ENCODE peak calls at places on chromosomes 6 and 20, in ten cellular contexts. One of them, this sample, is unnamed.

GRCh38 chr6:93376026-93376540 is 43.3 kb downstream of the EPHA7 start:
- DNase-seq in fibroblast of the aortic adventitia: no peak
- DNase-seq in GM23338: no peak
- DNase-seq in cardiac fibroblast: no peak
- DNase-seq in AG09319: no peak
- DNase-seq in progenitor cell of endocrine pancreas: no peak
- DNase-seq in MCF 10A: no peak
- DNase-seq in astrocyte of the cerebellum: no peak
- DNase-seq in substantia nigra: no peak
- DNase-seq in activated naive CD4-positive, alpha-beta T cell treated with Interleukin-2 at 50 U/mL for 16 hours: no peak
- DNase-seq in this sample: no peak

GRCh38 chr20:23145281-23145700 is 59.2 kb upstream of the CD93 start:
- DNase-seq in fibroblast of the aortic adventitia: peak
- DNase-seq in GM23338: no peak
- DNase-seq in cardiac fibroblast: peak
- DNase-seq in AG09319: peak
- DNase-seq in progenitor cell of endocrine pancreas: no peak
- DNase-seq in MCF 10A: peak
- DNase-seq in astrocyte of the cerebellum: peak
- DNase-seq in substantia nigra: no peak
- DNase-seq in activated naive CD4-positive, alpha-beta T cell treated with Interleukin-2 at 50 U/mL for 16 hours: no peak
- DNase-seq in this sample: no peak

GRCh38 chr20:56362833-56363413 is 4.1 kb downstream of the FAM210B start:
- DNase-seq in fibroblast of the aortic adventitia: no peak
- DNase-seq in GM23338: peak
- DNase-seq in cardiac fibroblast: no peak
- DNase-seq in AG09319: no peak
- DNase-seq in progenitor cell of endocrine pancreas: no peak
- DNase-seq in MCF 10A: no peak
- DNase-seq in astrocyte of the cerebellum: no peak
- DNase-seq in substantia nigra: no peak
- DNase-seq in activated naive CD4-positive, alpha-beta T cell treated with Interleukin-2 at 50 U/mL for 16 hours: no peak
- DNase-seq in this sample: no peak

GRCh38 chr6:106599440-106599839 is 29.9 kb downstream of the RTN4IP1 start:
- DNase-seq in fibroblast of the aortic adventitia: no peak
- DNase-seq in GM23338: no peak
- DNase-seq in cardiac fibroblast: no peak
- DNase-seq in AG09319: no peak
- DNase-seq in progenitor cell of endocrine pancreas: no peak
- DNase-seq in MCF 10A: no peak
- DNase-seq in astrocyte of the cerebellum: no peak
- DNase-seq in substantia nigra: no peak
- DNase-seq in activated naive CD4-positive, alpha-beta T cell treated with Interleukin-2 at 50 U/mL for 16 hours: no peak
- DNase-seq in this sample: no peak

GRCh38 chr20:52953020-52953419 is 19.1 kb upstream of the TSHZ2 start:
- DNase-seq in fibroblast of the aortic adventitia: no peak
- DNase-seq in GM23338: no peak
- DNase-seq in cardiac fibroblast: no peak
- DNase-seq in AG09319: no peak
- DNase-seq in progenitor cell of endocrine pancreas: no peak
- DNase-seq in MCF 10A: no peak
- DNase-seq in astrocyte of the cerebellum: no peak
- DNase-seq in substantia nigra: no peak
- DNase-seq in activated naive CD4-positive, alpha-beta T cell treated with Interleukin-2 at 50 U/mL for 16 hours: no peak
- DNase-seq in this sample: no peak

GRCh38 chr6:30074331-30075093 is 1.1 kb downstream of the RNF39 start:
- DNase-seq in fibroblast of the aortic adventitia: no peak
- DNase-seq in GM23338: peak
- DNase-seq in cardiac fibroblast: no peak
- DNase-seq in AG09319: no peak
- DNase-seq in progenitor cell of endocrine pancreas: no peak
- DNase-seq in MCF 10A: peak
- DNase-seq in astrocyte of the cerebellum: no peak
- DNase-seq in substantia nigra: no peak
- DNase-seq in activated naive CD4-positive, alpha-beta T cell treated with Interleukin-2 at 50 U/mL for 16 hours: no peak
- DNase-seq in this sample: no peak

GRCh38 chr20:10596726-10597125 is 77.1 kb downstream of the JAG1 start:
- DNase-seq in fibroblast of the aortic adventitia: peak
- DNase-seq in GM23338: no peak
- DNase-seq in cardiac fibroblast: peak
- DNase-seq in AG09319: peak
- DNase-seq in progenitor cell of endocrine pancreas: no peak
- DNase-seq in MCF 10A: peak
- DNase-seq in astrocyte of the cerebellum: no peak
- DNase-seq in substantia nigra: no peak
- DNase-seq in activated naive CD4-positive, alpha-beta T cell treated with Interleukin-2 at 50 U/mL for 16 hours: no peak
- DNase-seq in this sample: peak

GRCh38 chr6:144415835-144416237 is 130.7 kb downstream of the UTRN start:
- DNase-seq in fibroblast of the aortic adventitia: peak
- DNase-seq in GM23338: no peak
- DNase-seq in cardiac fibroblast: peak
- DNase-seq in AG09319: no peak
- DNase-seq in progenitor cell of endocrine pancreas: no peak
- DNase-seq in MCF 10A: peak
- DNase-seq in astrocyte of the cerebellum: no peak
- DNase-seq in substantia nigra: no peak
- DNase-seq in activated naive CD4-positive, alpha-beta T cell treated with Interleukin-2 at 50 U/mL for 16 hours: no peak
- DNase-seq in this sample: no peak

GRCh38 chr6:104788400-104788799 is 71.3 kb downstream of the HACE1 start:
- DNase-seq in fibroblast of the aortic adventitia: peak
- DNase-seq in GM23338: no peak
- DNase-seq in cardiac fibroblast: no peak
- DNase-seq in AG09319: no peak
- DNase-seq in progenitor cell of endocrine pancreas: no peak
- DNase-seq in MCF 10A: no peak
- DNase-seq in astrocyte of the cerebellum: no peak
- DNase-seq in substantia nigra: no peak
- DNase-seq in activated naive CD4-positive, alpha-beta T cell treated with Interleukin-2 at 50 U/mL for 16 hours: no peak
- DNase-seq in this sample: peak

GRCh38 chr20:10658051-10658823 is 15.6 kb downstream of the JAG1 start:
- DNase-seq in fibroblast of the aortic adventitia: no peak
- DNase-seq in GM23338: no peak
- DNase-seq in cardiac fibroblast: no peak
- DNase-seq in AG09319: no peak
- DNase-seq in progenitor cell of endocrine pancreas: no peak
- DNase-seq in MCF 10A: no peak
- DNase-seq in astrocyte of the cerebellum: no peak
- DNase-seq in substantia nigra: no peak
- DNase-seq in activated naive CD4-positive, alpha-beta T cell treated with Interleukin-2 at 50 U/mL for 16 hours: no peak
- DNase-seq in this sample: no peak

GRCh38 chr20:44467289-44467883 is 8.3 kb upstream of the TTPAL start:
- DNase-seq in fibroblast of the aortic adventitia: peak
- DNase-seq in GM23338: peak
- DNase-seq in cardiac fibroblast: peak
- DNase-seq in AG09319: no peak
- DNase-seq in progenitor cell of endocrine pancreas: no peak
- DNase-seq in MCF 10A: peak
- DNase-seq in astrocyte of the cerebellum: peak
- DNase-seq in substantia nigra: no peak
- DNase-seq in activated naive CD4-positive, alpha-beta T cell treated with Interleukin-2 at 50 U/mL for 16 hours: no peak
- DNase-seq in this sample: no peak

GRCh38 chr6:99613398-99613704 is 6.7 kb downstream of the PRDM13 start:
- DNase-seq in fibroblast of the aortic adventitia: no peak
- DNase-seq in GM23338: peak
- DNase-seq in cardiac fibroblast: peak
- DNase-seq in AG09319: no peak
- DNase-seq in progenitor cell of endocrine pancreas: no peak
- DNase-seq in MCF 10A: no peak
- DNase-seq in astrocyte of the cerebellum: no peak
- DNase-seq in substantia nigra: no peak
- DNase-seq in activated naive CD4-positive, alpha-beta T cell treated with Interleukin-2 at 50 U/mL for 16 hours: peak
- DNase-seq in this sample: peak

GRCh38 chr6:163711071-163711470 is 296.6 kb downstream of the QKI start:
- DNase-seq in fibroblast of the aortic adventitia: no peak
- DNase-seq in GM23338: no peak
- DNase-seq in cardiac fibroblast: no peak
- DNase-seq in AG09319: no peak
- DNase-seq in progenitor cell of endocrine pancreas: no peak
- DNase-seq in MCF 10A: no peak
- DNase-seq in astrocyte of the cerebellum: no peak
- DNase-seq in substantia nigra: no peak
- DNase-seq in activated naive CD4-positive, alpha-beta T cell treated with Interleukin-2 at 50 U/mL for 16 hours: no peak
- DNase-seq in this sample: no peak

GRCh38 chr20:1328680-1329330 is at the start of gene SDCBP2:
- DNase-seq in fibroblast of the aortic adventitia: no peak
- DNase-seq in GM23338: no peak
- DNase-seq in cardiac fibroblast: no peak
- DNase-seq in AG09319: no peak
- DNase-seq in progenitor cell of endocrine pancreas: no peak
- DNase-seq in MCF 10A: peak
- DNase-seq in astrocyte of the cerebellum: no peak
- DNase-seq in substantia nigra: no peak
- DNase-seq in activated naive CD4-positive, alpha-beta T cell treated with Interleukin-2 at 50 U/mL for 16 hours: no peak
- DNase-seq in this sample: no peak

GRCh38 chr6:42512498-42513042 is 51.3 kb upstream of the UBR2 start:
- DNase-seq in fibroblast of the aortic adventitia: no peak
- DNase-seq in GM23338: peak
- DNase-seq in cardiac fibroblast: no peak
- DNase-seq in AG09319: no peak
- DNase-seq in progenitor cell of endocrine pancreas: no peak
- DNase-seq in MCF 10A: no peak
- DNase-seq in astrocyte of the cerebellum: no peak
- DNase-seq in substantia nigra: no peak
- DNase-seq in activated naive CD4-positive, alpha-beta T cell treated with Interleukin-2 at 50 U/mL for 16 hours: no peak
- DNase-seq in this sample: peak

GRCh38 chr20:16476032-16476431 is 97.2 kb downstream of the KIF16B start:
- DNase-seq in fibroblast of the aortic adventitia: peak
- DNase-seq in GM23338: peak
- DNase-seq in cardiac fibroblast: peak
- DNase-seq in AG09319: no peak
- DNase-seq in progenitor cell of endocrine pancreas: no peak
- DNase-seq in MCF 10A: peak
- DNase-seq in astrocyte of the cerebellum: peak
- DNase-seq in substantia nigra: no peak
- DNase-seq in activated naive CD4-positive, alpha-beta T cell treated with Interleukin-2 at 50 U/mL for 16 hours: no peak
- DNase-seq in this sample: peak

GRCh38 chr20:56582557-56582956 is 46.5 kb upstream of the TFAP2C start:
- DNase-seq in fibroblast of the aortic adventitia: no peak
- DNase-seq in GM23338: no peak
- DNase-seq in cardiac fibroblast: no peak
- DNase-seq in AG09319: no peak
- DNase-seq in progenitor cell of endocrine pancreas: no peak
- DNase-seq in MCF 10A: no peak
- DNase-seq in astrocyte of the cerebellum: no peak
- DNase-seq in substantia nigra: no peak
- DNase-seq in activated naive CD4-positive, alpha-beta T cell treated with Interleukin-2 at 50 U/mL for 16 hours: no peak
- DNase-seq in this sample: peak

GRCh38 chr6:16108419-16108818 is 20.5 kb upstream of the MYLIP start:
- DNase-seq in fibroblast of the aortic adventitia: no peak
- DNase-seq in GM23338: no peak
- DNase-seq in cardiac fibroblast: no peak
- DNase-seq in AG09319: no peak
- DNase-seq in progenitor cell of endocrine pancreas: no peak
- DNase-seq in MCF 10A: no peak
- DNase-seq in astrocyte of the cerebellum: no peak
- DNase-seq in substantia nigra: no peak
- DNase-seq in activated naive CD4-positive, alpha-beta T cell treated with Interleukin-2 at 50 U/mL for 16 hours: no peak
- DNase-seq in this sample: no peak

GRCh38 chr20:8756410-8756809 is 312.5 kb upstream of the PLCB4 start:
- DNase-seq in fibroblast of the aortic adventitia: peak
- DNase-seq in GM23338: no peak
- DNase-seq in cardiac fibroblast: peak
- DNase-seq in AG09319: no peak
- DNase-seq in progenitor cell of endocrine pancreas: no peak
- DNase-seq in MCF 10A: peak
- DNase-seq in astrocyte of the cerebellum: peak
- DNase-seq in substantia nigra: no peak
- DNase-seq in activated naive CD4-positive, alpha-beta T cell treated with Interleukin-2 at 50 U/mL for 16 hours: no peak
- DNase-seq in this sample: peak

GRCh38 chr20:33162753-33163152 is 5.2 kb upstream of the BPIFA2 start:
- DNase-seq in fibroblast of the aortic adventitia: no peak
- DNase-seq in GM23338: no peak
- DNase-seq in cardiac fibroblast: no peak
- DNase-seq in AG09319: no peak
- DNase-seq in progenitor cell of endocrine pancreas: peak
- DNase-seq in MCF 10A: no peak
- DNase-seq in astrocyte of the cerebellum: no peak
- DNase-seq in substantia nigra: no peak
- DNase-seq in activated naive CD4-positive, alpha-beta T cell treated with Interleukin-2 at 50 U/mL for 16 hours: no peak
- DNase-seq in this sample: no peak

GRCh38 chr6:498795-499231 is 107.3 kb downstream of the IRF4 start:
- DNase-seq in fibroblast of the aortic adventitia: no peak
- DNase-seq in GM23338: no peak
- DNase-seq in cardiac fibroblast: no peak
- DNase-seq in AG09319: no peak
- DNase-seq in progenitor cell of endocrine pancreas: no peak
- DNase-seq in MCF 10A: no peak
- DNase-seq in astrocyte of the cerebellum: peak
- DNase-seq in substantia nigra: no peak
- DNase-seq in activated naive CD4-positive, alpha-beta T cell treated with Interleukin-2 at 50 U/mL for 16 hours: peak
- DNase-seq in this sample: no peak

GRCh38 chr6:121823437-121823851 is 388.0 kb downstream of the GJA1 start:
- DNase-seq in fibroblast of the aortic adventitia: peak
- DNase-seq in GM23338: peak
- DNase-seq in cardiac fibroblast: peak
- DNase-seq in AG09319: no peak
- DNase-seq in progenitor cell of endocrine pancreas: no peak
- DNase-seq in MCF 10A: no peak
- DNase-seq in astrocyte of the cerebellum: peak
- DNase-seq in substantia nigra: no peak
- DNase-seq in activated naive CD4-positive, alpha-beta T cell treated with Interleukin-2 at 50 U/mL for 16 hours: no peak
- DNase-seq in this sample: peak

GRCh38 chr20:18103497-18103896 is 34.2 kb upstream of the KAT14 start:
- DNase-seq in fibroblast of the aortic adventitia: no peak
- DNase-seq in GM23338: no peak
- DNase-seq in cardiac fibroblast: no peak
- DNase-seq in AG09319: no peak
- DNase-seq in progenitor cell of endocrine pancreas: no peak
- DNase-seq in MCF 10A: no peak
- DNase-seq in astrocyte of the cerebellum: no peak
- DNase-seq in substantia nigra: no peak
- DNase-seq in activated naive CD4-positive, alpha-beta T cell treated with Interleukin-2 at 50 U/mL for 16 hours: no peak
- DNase-seq in this sample: no peak

GRCh38 chr6:5997420-5998093 is 9.2 kb downstream of the NRN1 start:
- DNase-seq in fibroblast of the aortic adventitia: no peak
- DNase-seq in GM23338: peak
- DNase-seq in cardiac fibroblast: no peak
- DNase-seq in AG09319: no peak
- DNase-seq in progenitor cell of endocrine pancreas: no peak
- DNase-seq in MCF 10A: no peak
- DNase-seq in astrocyte of the cerebellum: no peak
- DNase-seq in substantia nigra: no peak
- DNase-seq in activated naive CD4-positive, alpha-beta T cell treated with Interleukin-2 at 50 U/mL for 16 hours: no peak
- DNase-seq in this sample: peak

GRCh38 chr20:46084805-46085792 is 4.7 kb downstream of the NCOA5 start:
- DNase-seq in fibroblast of the aortic adventitia: peak
- DNase-seq in GM23338: no peak
- DNase-seq in cardiac fibroblast: peak
- DNase-seq in AG09319: no peak
- DNase-seq in progenitor cell of endocrine pancreas: no peak
- DNase-seq in MCF 10A: peak
- DNase-seq in astrocyte of the cerebellum: no peak
- DNase-seq in substantia nigra: no peak
- DNase-seq in activated naive CD4-positive, alpha-beta T cell treated with Interleukin-2 at 50 U/mL for 16 hours: no peak
- DNase-seq in this sample: peak

GRCh38 chr6:118712955-118713354 is 61.6 kb upstream of the CEP85L start:
- DNase-seq in fibroblast of the aortic adventitia: peak
- DNase-seq in GM23338: no peak
- DNase-seq in cardiac fibroblast: peak
- DNase-seq in AG09319: no peak
- DNase-seq in progenitor cell of endocrine pancreas: no peak
- DNase-seq in MCF 10A: peak
- DNase-seq in astrocyte of the cerebellum: no peak
- DNase-seq in substantia nigra: no peak
- DNase-seq in activated naive CD4-positive, alpha-beta T cell treated with Interleukin-2 at 50 U/mL for 16 hours: no peak
- DNase-seq in this sample: no peak

GRCh38 chr6:68559052-68559451 is 76.0 kb upstream of the ADGRB3 start:
- DNase-seq in fibroblast of the aortic adventitia: no peak
- DNase-seq in GM23338: peak
- DNase-seq in cardiac fibroblast: peak
- DNase-seq in AG09319: no peak
- DNase-seq in progenitor cell of endocrine pancreas: no peak
- DNase-seq in MCF 10A: peak
- DNase-seq in astrocyte of the cerebellum: peak
- DNase-seq in substantia nigra: no peak
- DNase-seq in activated naive CD4-positive, alpha-beta T cell treated with Interleukin-2 at 50 U/mL for 16 hours: no peak
- DNase-seq in this sample: peak